ENCODE peak calls at places on chromosomes 1 and 21, in five cellular contexts. N, W, Q, D and K are unnamed samples.

GRCh38 chr1:84247425-84248220 is 53.9 kb upstream of the SAMD13 start:
- DNase-seq in N (no peak), W (no peak), Q (no peak), D (peak; percentile 79), K (no peak)

GRCh38 chr1:35120458-35121133 is 41.4 kb downstream of the ZMYM1 start:
- DNase-seq in N (no peak), W (peak; percentile 15), Q (no peak), D (no peak), K (no peak)

GRCh38 chr21:36658926-36659325 is 40.0 kb upstream of the SIM2 start:
- DNase-seq in N (no peak), W (no peak), Q (no peak), D (no peak), K (no peak)

GRCh38 chr21:25578070-25578961 is 29.0 kb downstream of the MRPL39 start:
- DNase-seq in N (no peak), W (no peak), Q (no peak), D (no peak), K (no peak)

GRCh38 chr1:172089768-172090510 is 248.6 kb downstream of the DNM3 start:
- DNase-seq in N (peak; percentile 14), W (peak; percentile 40), Q (peak; percentile 58), D (peak; percentile 53), K (peak; percentile 57)

GRCh38 chr1:210076620-210077019 is 138.6 kb downstream of the SYT14 start:
- DNase-seq in N (no peak), W (no peak), Q (no peak), D (peak; percentile 9), K (no peak)

GRCh38 chr1:17559618-17560419 is 20.3 kb downstream of the ARHGEF10L start:
- DNase-seq in N (no peak), W (no peak), Q (no peak), D (peak; percentile 65), K (no peak)

GRCh38 chr1:92495392-92496066 is 8.8 kb upstream of the GFI1 start:
- DNase-seq in N (no peak), W (no peak), Q (no peak), D (no peak), K (no peak)

GRCh38 chr1:60621524-60621923 is 460.8 kb upstream of the NFIA start:
- DNase-seq in N (peak; percentile 12), W (no peak), Q (no peak), D (no peak), K (no peak)

GRCh38 chr1:205576805-205577761 is 54.7 kb downstream of the ELK4 start:
- DNase-seq in N (no peak), W (no peak), Q (no peak), D (no peak), K (no peak)

GRCh38 chr1:197737916-197738315 is 37.4 kb downstream of the DENND1B start:
- DNase-seq in N (no peak), W (no peak), Q (no peak), D (no peak), K (no peak)

GRCh38 chr1:29896791-29897725 is 660.7 kb downstream of the PTPRU start:
- DNase-seq in N (no peak), W (no peak), Q (no peak), D (no peak), K (no peak)

GRCh38 chr1:211089536-211089935 is 44.4 kb downstream of the KCNH1 start:
- DNase-seq in N (no peak), W (no peak), Q (no peak), D (no peak), K (no peak)

GRCh38 chr1:95742591-95743089 is 508.6 kb downstream of the RWDD3 start:
- DNase-seq in N (no peak), W (peak; percentile 21), Q (no peak), D (peak; percentile 99), K (no peak)

GRCh38 chr1:24382165-24382577 is 31.4 kb downstream of the STPG1 start:
- DNase-seq in N (no peak), W (no peak), Q (no peak), D (peak; percentile 27), K (no peak)

GRCh38 chr1:4227986-4228385 is 327.9 kb upstream of the C1orf174 start:
- DNase-seq in N (no peak), W (no peak), Q (no peak), D (no peak), K (no peak)

GRCh38 chr1:156690673-156691032 is 13.4 kb upstream of the NES start:
- DNase-seq in N (no peak), W (no peak), Q (no peak), D (no peak), K (no peak)

GRCh38 chr1:178025613-178026356 is 55.9 kb upstream of the SEC16B start:
- DNase-seq in N (no peak), W (no peak), Q (no peak), D (no peak), K (no peak)

GRCh38 chr1:150149490-150150453 is at the start of gene PLEKHO1:
- DNase-seq in N (peak; percentile 61), W (peak; percentile 91), Q (peak; percentile 95), D (peak; percentile 71), K (no peak)

GRCh38 chr1:208029381-208030319 is 118.7 kb upstream of the CD34 start:
- DNase-seq in N (no peak), W (no peak), Q (peak; percentile 77), D (no peak), K (no peak)

GRCh38 chr1:196115641-196116040 is 492.6 kb downstream of the KCNT2 start:
- DNase-seq in N (no peak), W (peak; percentile 72), Q (peak; percentile 80), D (peak; percentile 19), K (no peak)

GRCh38 chr1:31013187-31013864 is 52.2 kb downstream of the PUM1 start:
- DNase-seq in N (no peak), W (no peak), Q (no peak), D (peak; percentile 63), K (no peak)

GRCh38 chr1:62952596-62952995 is 168.7 kb downstream of the ATG4C start:
- DNase-seq in N (no peak), W (no peak), Q (no peak), D (no peak), K (no peak)

GRCh38 chr1:33152685-33153432 is 29.0 kb downstream of the TRIM62 start:
- DNase-seq in N (no peak), W (peak; percentile 91), Q (peak; percentile 79), D (no peak), K (no peak)

GRCh38 chr1:53553734-53554509 is 94.7 kb downstream of the DMRTB1 start:
- DNase-seq in N (no peak), W (peak; percentile 5), Q (peak; percentile 25), D (no peak), K (no peak)

GRCh38 chr1:198462365-198463025 is 78.0 kb downstream of the ATP6V1G3 start:
- DNase-seq in N (no peak), W (no peak), Q (no peak), D (peak; percentile 78), K (no peak)

GRCh38 chr1:1286313-1287261 is 6.4 kb downstream of the SCNN1D start:
- DNase-seq in N (no peak), W (no peak), Q (no peak), D (no peak), K (no peak)

GRCh38 chr1:173190101-173190895 is 16.8 kb downstream of the TNFSF4 start:
- DNase-seq in N (no peak), W (peak; percentile 78), Q (peak; percentile 89), D (peak; percentile 93), K (no peak)

GRCh38 chr1:28259935-28260802 is 851 bp downstream of the SESN2 start:
- DNase-seq in N (peak; percentile 93), W (peak; percentile 79), Q (peak; percentile 90), D (peak; percentile 87), K (peak; percentile 70)

GRCh38 chr1:31640179-31640578 is 4.5 kb downstream of the PEF1 start:
- DNase-seq in N (no peak), W (no peak), Q (no peak), D (no peak), K (no peak)

GRCh38 chr1:56394298-56394697 is 185.1 kb downstream of the PLPP3 start:
- DNase-seq in N (no peak), W (no peak), Q (peak; percentile 61), D (no peak), K (no peak)

GRCh38 chr1:244466724-244467123 is 5.7 kb downstream of the CATSPERE start:
- DNase-seq in N (no peak), W (no peak), Q (no peak), D (no peak), K (no peak)

GRCh38 chr1:239785576-239785975 is 306.1 kb upstream of the FMN2 start:
- DNase-seq in N (no peak), W (no peak), Q (no peak), D (no peak), K (no peak)

GRCh38 chr1:54716299-54717047 is 812 bp downstream of the TTC4 start:
- DNase-seq in N (no peak), W (no peak), Q (no peak), D (peak; percentile 72), K (no peak)

GRCh38 chr1:85605519-85606413 is 25.2 kb downstream of the CCN1 start:
- DNase-seq in N (no peak), W (no peak), Q (no peak), D (peak; percentile 3), K (no peak)

GRCh38 chr1:225911207-225912130 is 12.6 kb downstream of the PYCR2 start:
- DNase-seq in N (peak; percentile 44), W (peak; percentile 69), Q (peak; percentile 72), D (no peak), K (no peak)

GRCh38 chr21:35491114-35491513 is 442.0 kb upstream of the RUNX1 start:
- DNase-seq in N (peak; percentile 6), W (no peak), Q (no peak), D (no peak), K (no peak)

GRCh38 chr1:158246650-158247049 is 7.6 kb upstream of the CD1A start:
- DNase-seq in N (no peak), W (no peak), Q (no peak), D (no peak), K (no peak)
- H3K27me3 ChIP-seq in N (no peaks in the 10 kb centered on the region), W (no peaks in the 10 kb centered on the region), Q (no peaks in the 10 kb centered on the region), D (no peaks in the 10 kb centered on the region), K (no peaks in the 10 kb centered on the region)

GRCh38 chr1:224287714-224288113 is 42.3 kb downstream of the NVL start:
- DNase-seq in N (peak; percentile 85), W (no peak), Q (no peak), D (no peak), K (peak; percentile 4)
- H3K27ac ChIP-seq in N (peak overlapping the region; percentile 50), W (no peak overlapping the region), Q (no peak overlapping the region), D (no peak overlapping the region), K (no peak overlapping the region)

GRCh38 chr1:86924324-86924960 is 10.0 kb downstream of the HS2ST1 start:
- DNase-seq in N (no peak), W (no peak), Q (no peak), D (no peak), K (no peak)
- H3K9me3 ChIP-seq in N (peaks cover 8% of the 10 kb centered on the region), W (peaks cover 22% of the 10 kb centered on the region), Q (no peaks in the 10 kb centered on the region), D (peaks cover 5% of the 10 kb centered on the region), K (peaks cover 4% of the 10 kb centered on the region)

GRCh38 chr1:227757781-227758180 is 22.5 kb downstream of the SNAP47 start:
- DNase-seq in N (no peak), W (no peak), Q (no peak), D (no peak), K (no peak)
- H3K27me3 ChIP-seq in N (no peaks in the 10 kb centered on the region), W (no peaks in the 10 kb centered on the region), Q (no peaks in the 10 kb centered on the region), D (no peaks in the 10 kb centered on the region), K (no peaks in the 10 kb centered on the region)